ENCODE peak calls at places on chromosomes 3 and 15, in eight cellular contexts. O, D, Z, G, U, H, B and V are unnamed samples.
A peak's percentile ranks its signal among the peaks of the same experiment; 100 is the strongest.

GRCh38 chr3:164465172-164465571 is 613.1 kb downstream of the SI start:
- DNase-seq in U (no peak), H (no peak), Z (peak; percentile 68), G (peak; percentile 75), O (no peak), B (no peak), D (no peak), V (no peak)

GRCh38 chr3:136802481-136802996 is 16.4 kb upstream of the SLC35G2 start:
- DNase-seq in O (no peak), Z (peak; percentile 45), D (no peak), H (no peak), B (peak; percentile 19), G (peak; percentile 30), U (no peak), V (no peak)

GRCh38 chr3:30988774-30989173 is 94.3 kb upstream of the GADL1 start:
- DNase-seq in G (no peak), O (no peak), H (no peak), Z (no peak), D (no peak), U (no peak), B (no peak), V (no peak)

GRCh38 chr3:112856537-112856936 is 9.9 kb upstream of the CD200R1L start:
- DNase-seq in G (no peak), B (no peak), H (peak; percentile 61), O (no peak), Z (no peak), D (no peak), U (no peak), V (no peak)

GRCh38 chr15:70906842-70907241 is 14.2 kb downstream of the LRRC49 start:
- DNase-seq in Z (peak; percentile 88), H (no peak), U (no peak), B (no peak), G (no peak), D (no peak), O (no peak), V (no peak)

GRCh38 chr3:190533511-190534282 is 19.8 kb downstream of the IL1RAP start:
- DNase-seq in D (peak; percentile 78), Z (peak; percentile 76), U (no peak), O (no peak), B (no peak), G (peak; percentile 83), H (no peak), V (no peak)

GRCh38 chr3:70631716-70632307 is 319.4 kb upstream of the MDFIC2 start:
- DNase-seq in D (no peak), G (no peak), O (no peak), H (no peak), U (no peak), B (no peak), Z (no peak), V (no peak)

GRCh38 chr15:34126522-34126921 is 24.6 kb downstream of the PGBD4 start:
- DNase-seq in U (no peak), G (no peak), B (no peak), Z (no peak), O (no peak), H (no peak), D (no peak), V (no peak)

GRCh38 chr15:96223939-96224338 is 106.6 kb upstream of the NR2F2 start:
- DNase-seq in B (no peak), G (no peak), D (no peak), U (no peak), Z (no peak), O (no peak), H (no peak), V (no peak)

GRCh38 chr15:74613089-74613952 is 2.3 kb upstream of the CLK3 start:
- DNase-seq in G (no peak), D (no peak), H (no peak), B (no peak), O (no peak), Z (no peak), U (no peak), V (no peak)

GRCh38 chr15:49989498-49989897 is 129.5 kb downstream of the ATP8B4 start:
- DNase-seq in D (no peak), Z (no peak), H (no peak), U (no peak), O (no peak), G (no peak), B (no peak), V (no peak)

GRCh38 chr15:45399381-45400212 is 21.3 kb upstream of the GATM start:
- DNase-seq in H (peak; percentile 76), Z (peak; percentile 79), G (no peak), B (peak; percentile 34), U (no peak), D (no peak), O (no peak), V (no peak)

GRCh38 chr3:71495708-71496472 is 87.6 kb downstream of the FOXP1 start:
- DNase-seq in Z (peak; percentile 93), B (no peak), D (no peak), G (peak; percentile 96), U (no peak), O (no peak), H (no peak), V (no peak)

GRCh38 chr3:152718810-152719209 is 116.1 kb upstream of the P2RY1 start:
- DNase-seq in G (no peak), H (no peak), B (no peak), D (no peak), U (no peak), O (no peak), Z (no peak), V (no peak)

GRCh38 chr3:177822826-177823225 is 625.5 kb upstream of the TBL1XR1 start:
- DNase-seq in H (no peak), B (no peak), Z (no peak), D (no peak), O (no peak), U (no peak), G (no peak), V (no peak)

GRCh38 chr3:79183496-79183895 is 584.3 kb downstream of the ROBO1 start:
- DNase-seq in H (no peak), D (no peak), Z (no peak), B (no peak), U (no peak), O (no peak), G (no peak), V (no peak)

GRCh38 chr3:111864821-111865656 is 6.0 kb downstream of the PHLDB2 start:
- DNase-seq in O (no peak), Z (peak; percentile 90), H (no peak), D (peak; percentile 66), B (no peak), G (peak; percentile 94), U (no peak), V (no peak)

GRCh38 chr15:76200641-76201105 is 110.6 kb downstream of the ETFA start:
- DNase-seq in U (no peak), Z (no peak), B (no peak), G (no peak), H (no peak), D (no peak), O (no peak), V (no peak)

GRCh38 chr3:29949131-29949530 is 657.3 kb upstream of the TGFBR2 start:
- DNase-seq in O (no peak), Z (peak; percentile 38), G (no peak), H (no peak), B (no peak), U (no peak), D (no peak), V (no peak)

GRCh38 chr3:183491923-183492848 is 63.3 kb downstream of the KLHL6 start:
- DNase-seq in U (peak; percentile 44), D (no peak), G (no peak), H (no peak), Z (no peak), B (no peak), O (no peak), V (no peak)

GRCh38 chr15:75348563-75349350 is 1.9 kb downstream of the NEIL1 start:
- DNase-seq in G (no peak), Z (no peak), B (no peak), O (no peak), U (peak; percentile 66), D (no peak), H (no peak), V (no peak)

GRCh38 chr3:160704006-160704405 is 27.0 kb downstream of the ARL14 start:
- DNase-seq in O (no peak), H (no peak), B (no peak), U (no peak), G (peak; percentile 10), Z (peak; percentile 35), D (no peak), V (no peak)

GRCh38 chr15:37764733-37765191 is 169.7 kb upstream of the TMCO5A start:
- DNase-seq in O (no peak), U (no peak), G (peak; percentile 60), B (no peak), H (peak; percentile 66), D (peak; percentile 15), Z (peak; percentile 87), V (peak; percentile 14)

GRCh38 chr3:23238578-23238977 is 35.5 kb downstream of the UBE2E2 start:
- DNase-seq in G (no peak), H (no peak), U (no peak), Z (no peak), O (no peak), B (no peak), D (no peak), V (no peak)

GRCh38 chr15:100158368-100158767 is 183.4 kb downstream of the ADAMTS17 start:
- DNase-seq in Z (no peak), D (no peak), B (no peak), H (no peak), G (no peak), U (no peak), O (no peak), V (no peak)

DNA sequence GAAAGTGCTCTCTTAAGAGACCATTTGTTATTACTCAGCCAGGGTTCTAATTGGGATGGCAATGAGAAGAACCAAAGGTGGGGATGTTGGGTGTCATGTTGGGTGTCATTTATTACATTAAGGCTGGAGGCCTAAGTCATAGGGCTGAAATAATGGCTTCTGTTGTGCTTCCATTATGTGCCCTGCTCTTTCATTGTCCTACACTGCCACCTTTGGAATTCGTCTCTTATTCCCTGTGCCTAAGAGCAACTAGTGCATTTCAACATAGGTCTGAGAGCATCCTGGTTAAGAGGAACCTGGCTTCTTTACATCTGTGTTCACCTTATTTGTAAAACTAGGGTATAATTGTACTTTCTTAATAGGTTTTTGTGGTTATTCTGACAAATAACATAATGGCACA is 32.2 kb downstream of the RIOX2 start:
- DNase-seq in G (no peak), D (no peak), B (no peak), Z (peak; percentile 22), H (no peak), O (no peak), U (no peak), V (no peak)
- TF ChIP-seq CTCF in G (no peak), D (no peak), B (no peak), Z (no peak), H (no peak), O (no peak), U (peak; percentile 19), V (no peak)

GRCh38 chr3:75906555-75907112 is 121.3 kb upstream of the ZNF717 start:
- DNase-seq in D (peak; percentile 18), Z (peak; percentile 70), B (no peak), U (peak; percentile 82), O (peak; percentile 53), G (peak; percentile 61), H (no peak), V (no peak)
- TF ChIP-seq CTCF in D (peak; percentile 53), Z (peak; percentile 62), B (no peak), U (peak; percentile 42), O (no peak), G (peak; percentile 66), H (no peak), V (no peak)

GRCh38 chr15:97995881-97996603 is 35.5 kb downstream of the ARRDC4 start:
- DNase-seq in H (peak; percentile 4), B (no peak), Z (peak; percentile 19), G (no peak), O (no peak), D (no peak), U (peak; percentile 49), V (no peak)
- TF ChIP-seq CTCF in H (peak; percentile 45), B (peak; percentile 16), Z (peak; percentile 42), G (peak; percentile 26), O (no peak), D (no peak), U (peak; percentile 42), V (peak; percentile 28)

GRCh38 chr15:36591534-36592411 is 12.3 kb downstream of the CDIN1 start:
- DNase-seq in G (no peak), H (no peak), B (no peak), O (no peak), U (no peak), D (no peak), Z (no peak), V (no peak)
- TF ChIP-seq CTCF in G (peak; percentile 26), H (no peak), B (no peak), O (no peak), U (no peak), D (peak; percentile 18), Z (peak; percentile 18), V (no peak)